ENCODE peak calls at places on chromosomes 1 and 21, in seven cellular contexts. Q, H, B, X, W, F and D are unnamed samples.

GRCh38 chr1:6348511-6349191 is 44.9 kb downstream of the ACOT7 start:
- DNase-seq in H (no peak), B (no peak), Q (no peak), F (peak; percentile 55), W (no peak), X (no peak), D (peak; percentile 86)

GRCh38 chr1:9715536-9716226 is 64.2 kb downstream of the PIK3CD start:
- DNase-seq in Q (no peak), W (no peak), B (no peak), H (no peak), X (no peak), F (no peak), D (no peak)

GRCh38 chr1:113675299-113675698 is 84.0 kb downstream of the PHTF1 start:
- DNase-seq in H (no peak), F (no peak), W (no peak), X (no peak), B (no peak), Q (peak; percentile 2), D (peak; percentile 66)

GRCh38 chr1:100583827-100584226 is 45.9 kb downstream of the GPR88 start:
- DNase-seq in Q (no peak), X (no peak), F (no peak), W (no peak), B (no peak), H (no peak), D (no peak)

GRCh38 chr1:205991237-205991636 is 12.0 kb downstream of the RAB7B start:
- DNase-seq in H (no peak), B (no peak), Q (peak; percentile 64), F (no peak), X (no peak), W (no peak), D (no peak)

GRCh38 chr1:151238467-151238739 is 16.1 kb upstream of the PSMD4 start:
- DNase-seq in H (no peak), X (no peak), Q (peak; percentile 90), F (no peak), B (peak; percentile 82), W (peak; percentile 73), D (peak; percentile 38)

GRCh38 chr1:67464741-67465140 is 34.5 kb upstream of the SERBP1 start:
- DNase-seq in H (no peak), B (no peak), W (no peak), Q (no peak), F (no peak), X (no peak), D (no peak)

GRCh38 chr1:50155564-50155963 is 46.8 kb downstream of the ELAVL4 start:
- DNase-seq in F (no peak), W (no peak), Q (no peak), H (no peak), X (no peak), B (no peak), D (no peak)

GRCh38 chr1:93579891-93580290 is 101.7 kb downstream of the BCAR3 start:
- DNase-seq in H (no peak), Q (peak; percentile 87), F (no peak), X (no peak), W (peak; percentile 44), B (peak; percentile 79), D (peak; percentile 90)

GRCh38 chr1:173476197-173476663 is 905 bp upstream of the PRDX6 start:
- DNase-seq in F (no peak), W (no peak), X (no peak), H (no peak), Q (no peak), B (no peak), D (peak; percentile 40)

GRCh38 chr1:155598842-155599331 is 11.1 kb upstream of the MSTO1 start:
- DNase-seq in F (peak; percentile 73), Q (peak; percentile 47), W (no peak), X (no peak), H (peak; percentile 56), B (peak; percentile 29), D (no peak)

GRCh38 chr1:96559707-96560588 is 161.6 kb upstream of the PTBP2 start:
- DNase-seq in F (no peak), W (peak; percentile 87), Q (peak; percentile 96), B (peak; percentile 89), H (peak; percentile 87), X (no peak), D (peak; percentile 81)

GRCh38 chr21:29499734-29500343 is 201.1 kb downstream of the BACH1 start:
- DNase-seq in F (peak; percentile 29), B (no peak), W (no peak), Q (peak; percentile 61), X (no peak), H (peak; percentile 84), D (peak; percentile 67)

GRCh38 chr1:54800899-54801759 is at the start of gene TTC22:
- DNase-seq in B (no peak), H (peak; percentile 80), X (peak; percentile 76), W (no peak), F (peak; percentile 39), Q (no peak), D (peak; percentile 73)

GRCh38 chr1:37697090-37697489 is 4.8 kb downstream of the CDCA8 start:
- DNase-seq in X (no peak), H (no peak), F (no peak), W (no peak), Q (no peak), B (no peak), D (no peak)

GRCh38 chr21:34734696-34735095 is 65.9 kb downstream of the CLIC6 start:
- DNase-seq in X (no peak), F (no peak), Q (no peak), W (no peak), H (no peak), B (no peak), D (peak; percentile 80)

GRCh38 chr1:227273557-227273956 is 44.7 kb downstream of the CDC42BPA start:
- DNase-seq in Q (no peak), H (peak; percentile 85), F (peak; percentile 67), W (no peak), B (no peak), X (no peak), D (peak; percentile 84)

GRCh38 chr1:41021526-41022308 is at the start of gene SLFNL1:
- DNase-seq in X (no peak), W (no peak), Q (peak; percentile 35), H (peak; percentile 76), B (no peak), F (peak; percentile 32), D (no peak)

GRCh38 chr1:27863552-27863943 is 8.8 kb upstream of the THEMIS2 start:
- DNase-seq in W (no peak), H (no peak), Q (no peak), F (no peak), X (no peak), B (no peak), D (no peak)

GRCh38 chr1:114353233-114353632 is 157.8 kb downstream of the TRIM33 start:
- DNase-seq in X (peak; percentile 80), Q (peak; percentile 38), B (no peak), F (no peak), H (peak; percentile 38), W (no peak), D (peak; percentile 38)

GRCh38 chr21:30612132-30612531 is 1.6 kb downstream of the KRTAP6-1 start:
- DNase-seq in W (no peak), X (no peak), H (no peak), F (no peak), Q (no peak), B (no peak), D (no peak)

GRCh38 chr1:248183996-248184395 is 9.4 kb downstream of the OR2M2 start:
- DNase-seq in B (no peak), W (no peak), X (no peak), H (no peak), Q (no peak), F (no peak), D (no peak)

GRCh38 chr1:158579733-158580132 is at the start of gene OR10X1:
- DNase-seq in Q (no peak), B (no peak), X (no peak), H (no peak), W (no peak), F (no peak), D (no peak)

GRCh38 chr1:217568200-217568599 is 62.7 kb downstream of the GPATCH2 start:
- DNase-seq in H (no peak), W (no peak), X (no peak), Q (no peak), F (no peak), B (no peak), D (no peak)

GRCh38 chr1:25927541-25928265 is 21.5 kb upstream of the STMN1 start:
- DNase-seq in Q (no peak), W (no peak), X (no peak), H (peak; percentile 83), F (peak; percentile 84), B (no peak), D (no peak)

GRCh38 chr1:971751-972506 is 5.6 kb downstream of the PLEKHN1 start:
- DNase-seq in B (no peak), Q (no peak), H (no peak), W (no peak), X (no peak), F (no peak), D (no peak)

GRCh38 chr21:39353295-39353694 is 4.4 kb upstream of the HMGN1 start:
- DNase-seq in F (no peak), B (no peak), W (no peak), Q (no peak), X (no peak), H (no peak), D (no peak)

GRCh38 chr1:35452086-35452485 is 105.1 kb downstream of the KIAA0319L start:
- DNase-seq in Q (peak; percentile 16), B (peak; percentile 78), F (no peak), X (no peak), W (no peak), H (peak; percentile 10), D (no peak)

GRCh38 chr1:230145505-230145899 is 78.5 kb downstream of the GALNT2 start:
- DNase-seq in W (no peak), Q (no peak), H (no peak), X (no peak), B (no peak), F (no peak), D (no peak)

GRCh38 chr1:208261874-208262273 is 17.7 kb upstream of the PLXNA2 start:
- DNase-seq in W (no peak), X (no peak), H (no peak), B (no peak), Q (no peak), F (peak; percentile 41), D (no peak)

GRCh38 chr1:53860967-53861411 is 22.9 kb upstream of the NDC1 start:
- DNase-seq in Q (peak; percentile 58), W (peak; percentile 23), B (peak; percentile 22), X (no peak), F (peak; percentile 82), H (peak; percentile 88), D (peak; percentile 78)

GRCh38 chr1:163766537-163766936 is 444.8 kb downstream of the NUF2 start:
- DNase-seq in F (no peak), W (no peak), X (no peak), H (no peak), B (no peak), Q (no peak), D (no peak)

GRCh38 chr1:16981269-16981849 is 939 bp upstream of the MFAP2 start:
- DNase-seq in X (no peak), W (peak; percentile 87), H (no peak), F (no peak), B (peak; percentile 79), Q (peak; percentile 94), D (peak; percentile 93)

GRCh38 chr1:98557808-98558390 is 103.6 kb upstream of the SNX7 start:
- DNase-seq in X (no peak), Q (no peak), W (no peak), B (no peak), F (peak; percentile 80), H (peak; percentile 12), D (no peak)

GRCh38 chr1:64502924-64503323 is 33.0 kb downstream of the CACHD1 start:
- DNase-seq in H (no peak), W (no peak), B (no peak), F (no peak), Q (no peak), X (no peak), D (no peak)

GRCh38 chr1:7315946-7316345 is 455.1 kb upstream of the VAMP3 start:
- DNase-seq in X (no peak), Q (no peak), B (no peak), W (no peak), H (no peak), F (no peak), D (no peak)